ENCODE peak calls at places on chromosomes 3 and 15, in five cellular contexts. One of them, this sample, is unnamed.

GRCh38 chr3:54950391-54951003 is 22.6 kb upstream of the LRTM1 start:
- DNase-seq in right atrium auricular region: no peak
- DNase-seq in MM.1S: no peak
- DNase-seq in GM23338: no peak
- DNase-seq in psoas muscle: no peak
- DNase-seq in this sample: no peak

GRCh38 chr15:98282656-98283332 is 322.3 kb downstream of the ARRDC4 start:
- DNase-seq in right atrium auricular region: no peak
- DNase-seq in MM.1S: no peak
- DNase-seq in GM23338: no peak
- DNase-seq in psoas muscle: no peak
- DNase-seq in this sample: no peak

GRCh38 chr3:1007890-1008289 is 84.9 kb upstream of the CNTN6 start:
- DNase-seq in right atrium auricular region: no peak
- DNase-seq in MM.1S: no peak
- DNase-seq in GM23338: no peak
- DNase-seq in psoas muscle: no peak
- DNase-seq in this sample: no peak

GRCh38 chr3:184786271-184787010 is 25.5 kb upstream of the VPS8 start:
- DNase-seq in right atrium auricular region: peak; percentile 78
- DNase-seq in MM.1S: no peak
- DNase-seq in GM23338: no peak
- DNase-seq in psoas muscle: peak; percentile 55
- DNase-seq in this sample: no peak

GRCh38 chr3:146156060-146156459 is 4.9 kb downstream of the PLOD2 start:
- DNase-seq in right atrium auricular region: no peak
- DNase-seq in MM.1S: no peak
- DNase-seq in GM23338: no peak
- DNase-seq in psoas muscle: no peak
- DNase-seq in this sample: no peak

GRCh38 chr3:120926146-120926545 is 18.1 kb downstream of the STXBP5L start:
- DNase-seq in right atrium auricular region: no peak
- DNase-seq in MM.1S: no peak
- DNase-seq in GM23338: no peak
- DNase-seq in psoas muscle: no peak
- DNase-seq in this sample: no peak

GRCh38 chr3:42601898-42602581 is 1.6 kb downstream of the NKTR start:
- DNase-seq in right atrium auricular region: no peak
- DNase-seq in MM.1S: peak; percentile 18
- DNase-seq in GM23338: peak; percentile 60
- DNase-seq in psoas muscle: no peak
- DNase-seq in this sample: no peak

GRCh38 chr3:48855681-48856447 is 8.2 kb upstream of the PRKAR2A start:
- DNase-seq in right atrium auricular region: no peak
- DNase-seq in MM.1S: no peak
- DNase-seq in GM23338: no peak
- DNase-seq in psoas muscle: no peak
- DNase-seq in this sample: no peak

GRCh38 chr15:57914350-57915055 is 151.0 kb downstream of the ALDH1A2 start:
- DNase-seq in right atrium auricular region: no peak
- DNase-seq in MM.1S: no peak
- DNase-seq in GM23338: no peak
- DNase-seq in psoas muscle: no peak
- DNase-seq in this sample: no peak

GRCh38 chr3:54986294-54986693 is 58.4 kb upstream of the LRTM1 start:
- DNase-seq in right atrium auricular region: no peak
- DNase-seq in MM.1S: no peak
- DNase-seq in GM23338: no peak
- DNase-seq in psoas muscle: no peak
- DNase-seq in this sample: no peak

GRCh38 chr3:102141096-102141912 is 292.0 kb downstream of the NFKBIZ start:
- DNase-seq in right atrium auricular region: no peak
- DNase-seq in MM.1S: no peak
- DNase-seq in GM23338: no peak
- DNase-seq in psoas muscle: no peak
- DNase-seq in this sample: no peak

GRCh38 chr15:63405159-63405558 is 23.5 kb upstream of the CA12 start:
- DNase-seq in right atrium auricular region: peak; percentile 40
- DNase-seq in MM.1S: no peak
- DNase-seq in GM23338: no peak
- DNase-seq in psoas muscle: no peak
- DNase-seq in this sample: no peak

GRCh38 chr3:79380581-79380980 is 387.2 kb downstream of the ROBO1 start:
- DNase-seq in right atrium auricular region: no peak
- DNase-seq in MM.1S: no peak
- DNase-seq in GM23338: no peak
- DNase-seq in psoas muscle: no peak
- DNase-seq in this sample: no peak

GRCh38 chr3:25462495-25462894 is 34.4 kb downstream of the RARB start:
- DNase-seq in right atrium auricular region: no peak
- DNase-seq in MM.1S: peak; percentile 72
- DNase-seq in GM23338: no peak
- DNase-seq in psoas muscle: no peak
- DNase-seq in this sample: no peak

GRCh38 chr15:97893988-97894387 is 66.5 kb upstream of the ARRDC4 start:
- DNase-seq in right atrium auricular region: no peak
- DNase-seq in MM.1S: peak; percentile 48
- DNase-seq in GM23338: no peak
- DNase-seq in psoas muscle: no peak
- DNase-seq in this sample: no peak

GRCh38 chr15:77282333-77282732 is 137.6 kb downstream of the PEAK1 start:
- DNase-seq in right atrium auricular region: no peak
- DNase-seq in MM.1S: no peak
- DNase-seq in GM23338: peak; percentile 67
- DNase-seq in psoas muscle: no peak
- DNase-seq in this sample: no peak

GRCh38 chr3:166527325-166527724 is 690.1 kb upstream of the BCHE start:
- DNase-seq in right atrium auricular region: no peak
- DNase-seq in MM.1S: no peak
- DNase-seq in GM23338: no peak
- DNase-seq in psoas muscle: no peak
- DNase-seq in this sample: no peak

GRCh38 chr3:28859897-28860296 is 421.0 kb upstream of the RBMS3 start:
- DNase-seq in right atrium auricular region: no peak
- DNase-seq in MM.1S: no peak
- DNase-seq in GM23338: no peak
- DNase-seq in psoas muscle: no peak
- DNase-seq in this sample: no peak

GRCh38 chr3:185270262-185270955 is 16.6 kb upstream of the EHHADH start:
- DNase-seq in right atrium auricular region: no peak
- DNase-seq in MM.1S: peak; percentile 21
- DNase-seq in GM23338: peak; percentile 72
- DNase-seq in psoas muscle: no peak
- DNase-seq in this sample: no peak

GRCh38 chr3:13132281-13132680 is 59.1 kb upstream of the IQSEC1 start:
- DNase-seq in right atrium auricular region: no peak
- DNase-seq in MM.1S: no peak
- DNase-seq in GM23338: no peak
- DNase-seq in psoas muscle: no peak
- DNase-seq in this sample: no peak

GRCh38 chr3:173275740-173276139 is 121.8 kb upstream of the NLGN1 start:
- DNase-seq in right atrium auricular region: no peak
- DNase-seq in MM.1S: no peak
- DNase-seq in GM23338: peak; percentile 72
- DNase-seq in psoas muscle: no peak
- DNase-seq in this sample: no peak

GRCh38 chr15:29018406-29018805 is 132.6 kb downstream of the APBA2 start:
- DNase-seq in right atrium auricular region: no peak
- DNase-seq in MM.1S: no peak
- DNase-seq in GM23338: peak; percentile 75
- DNase-seq in psoas muscle: no peak
- DNase-seq in this sample: no peak

GRCh38 chr3:195746751-195747150 is 26.0 kb downstream of the MUC20 start:
- DNase-seq in right atrium auricular region: no peak
- DNase-seq in MM.1S: no peak
- DNase-seq in GM23338: no peak
- DNase-seq in psoas muscle: no peak
- DNase-seq in this sample: no peak

GRCh38 chr15:61335998-61336648 is 107.0 kb upstream of the RORA start:
- DNase-seq in right atrium auricular region: no peak
- DNase-seq in MM.1S: no peak
- DNase-seq in GM23338: no peak
- DNase-seq in psoas muscle: no peak
- DNase-seq in this sample: no peak

DNA sequence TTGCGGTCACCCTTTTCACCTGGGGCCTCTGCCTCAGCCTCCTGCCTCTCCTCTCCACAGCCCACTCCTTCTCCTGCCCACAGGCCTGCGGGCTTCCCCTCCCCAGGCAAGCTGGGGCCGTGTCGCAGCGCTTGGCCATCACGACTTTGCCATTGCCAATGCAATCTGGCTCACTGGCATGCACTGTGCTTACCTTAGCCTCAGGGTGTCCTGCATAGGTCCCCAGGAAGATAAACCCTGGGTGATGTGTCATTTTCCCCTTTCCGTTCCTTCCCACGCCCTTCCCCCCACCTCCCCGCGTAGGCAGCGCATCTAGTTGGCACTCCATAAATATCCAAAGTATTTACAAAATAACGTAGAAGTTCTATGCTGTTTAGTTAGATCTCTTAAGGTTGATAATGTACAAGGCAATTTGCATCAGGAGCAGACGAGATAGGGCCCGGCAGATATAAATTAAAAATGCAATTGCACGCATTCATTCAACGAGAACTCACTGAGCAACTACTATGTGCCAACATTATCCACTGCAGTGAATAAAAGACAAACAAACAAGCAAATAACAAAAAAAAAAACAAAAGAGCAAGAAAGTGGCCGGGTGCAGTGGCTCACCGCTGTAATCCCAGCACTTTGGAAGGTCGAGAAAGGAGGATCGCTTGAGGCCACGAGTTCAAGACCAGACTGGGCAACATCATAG is 973 bp upstream of the COPG1 start:
- DNase-seq in right atrium auricular region: no peak
- DNase-seq in MM.1S: no peak
- DNase-seq in GM23338: no peak
- DNase-seq in psoas muscle: no peak
- DNase-seq in this sample: no peak
- H3K27ac ChIP-seq in right atrium auricular region: peak overlapping the region; percentile 84
- H3K27ac ChIP-seq in MM.1S: peak overlapping the region; percentile 61
- H3K27ac ChIP-seq in GM23338: no peak overlapping the region
- H3K27ac ChIP-seq in psoas muscle: peak overlapping the region; percentile 87
- H3K27ac ChIP-seq in this sample: peak overlapping the region; percentile 84

GRCh38 chr3:134378818-134379217 is 4.6 kb upstream of the AMOTL2 start:
- DNase-seq in right atrium auricular region: peak; percentile 47
- DNase-seq in MM.1S: no peak
- DNase-seq in GM23338: no peak
- DNase-seq in psoas muscle: no peak
- DNase-seq in this sample: no peak

GRCh38 chr3:134384963-134385362 is 10.7 kb upstream of the AMOTL2 start:
- DNase-seq in right atrium auricular region: peak; percentile 36
- DNase-seq in MM.1S: no peak
- DNase-seq in GM23338: no peak
- DNase-seq in psoas muscle: no peak
- DNase-seq in this sample: no peak

GRCh38 chr3:134381048-134381447 is 6.8 kb upstream of the AMOTL2 start:
- DNase-seq in right atrium auricular region: no peak
- DNase-seq in MM.1S: no peak
- DNase-seq in GM23338: no peak
- DNase-seq in psoas muscle: no peak
- DNase-seq in this sample: no peak

GRCh38 chr3:134380249-134380648 is 6.0 kb upstream of the AMOTL2 start:
- DNase-seq in right atrium auricular region: no peak
- DNase-seq in MM.1S: no peak
- DNase-seq in GM23338: no peak
- DNase-seq in psoas muscle: no peak
- DNase-seq in this sample: no peak

GRCh38 chr3:134381836-134382442 is 7.7 kb upstream of the AMOTL2 start:
- DNase-seq in right atrium auricular region: peak; percentile 55
- DNase-seq in MM.1S: no peak
- DNase-seq in GM23338: peak; percentile 79
- DNase-seq in psoas muscle: no peak
- DNase-seq in this sample: no peak
- H3K36me3 ChIP-seq in right atrium auricular region: no peaks in the 10 kb centered on the region
- H3K36me3 ChIP-seq in MM.1S: no peaks in the 10 kb centered on the region
- H3K36me3 ChIP-seq in GM23338: no peaks in the 10 kb centered on the region
- H3K36me3 ChIP-seq in psoas muscle: no peaks in the 10 kb centered on the region
- H3K36me3 ChIP-seq in this sample: no peaks in the 10 kb centered on the region

DNA sequence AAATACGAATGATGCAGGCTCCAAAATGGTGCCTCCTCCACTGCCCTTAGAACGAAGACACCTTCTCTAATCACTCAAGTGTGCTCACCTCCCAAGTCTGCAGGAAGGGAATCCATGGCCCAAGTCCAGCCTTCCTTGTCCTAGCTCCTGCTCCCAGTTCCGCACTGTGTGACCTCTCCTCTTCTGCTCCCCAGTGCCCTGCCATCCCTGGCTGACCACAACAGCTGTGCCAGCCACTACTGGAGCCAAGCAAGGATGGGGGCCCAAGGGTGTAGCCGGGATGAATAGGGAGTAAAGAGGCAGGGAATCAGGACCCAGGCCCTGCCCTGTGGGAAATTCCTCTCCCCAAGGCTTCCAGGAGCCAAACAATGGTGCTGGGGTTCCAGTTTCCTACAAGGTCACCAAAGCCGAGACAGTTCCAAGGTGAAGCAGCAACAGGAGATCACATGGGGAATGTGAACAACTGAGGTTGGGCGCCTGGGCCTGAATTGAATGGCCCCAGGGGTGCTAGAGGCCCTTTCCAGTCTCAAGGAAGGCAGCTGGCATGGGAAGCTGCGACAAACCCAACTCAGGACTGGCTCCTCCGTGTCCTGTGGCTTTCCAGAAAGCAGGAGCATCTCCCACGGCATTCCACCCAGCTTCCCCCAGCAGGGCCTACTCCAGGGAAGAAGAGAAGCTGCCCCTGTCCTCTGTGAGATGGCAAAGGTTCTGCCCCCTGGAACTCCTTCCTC is 20.2 kb downstream of the SEMA7A start:
- DNase-seq in right atrium auricular region: no peak
- DNase-seq in MM.1S: no peak
- DNase-seq in GM23338: no peak
- DNase-seq in psoas muscle: no peak
- DNase-seq in this sample: no peak
- H3K4me3 ChIP-seq in right atrium auricular region: no peak overlapping the region
- H3K4me3 ChIP-seq in MM.1S: no peak overlapping the region
- H3K4me3 ChIP-seq in GM23338: no peak overlapping the region
- H3K4me3 ChIP-seq in psoas muscle: no peak overlapping the region
- H3K4me3 ChIP-seq in this sample: no peak overlapping the region

GRCh38 chr3:128734523-128735189 is 8.7 kb downstream of the RAB7A start:
- DNase-seq in right atrium auricular region: no peak
- DNase-seq in MM.1S: no peak
- DNase-seq in GM23338: no peak
- DNase-seq in psoas muscle: no peak
- DNase-seq in this sample: no peak

GRCh38 chr3:128735287-128735686 is 9.3 kb downstream of the RAB7A start:
- DNase-seq in right atrium auricular region: no peak
- DNase-seq in MM.1S: no peak
- DNase-seq in GM23338: no peak
- DNase-seq in psoas muscle: no peak
- DNase-seq in this sample: no peak

GRCh38 chr3:128735884-128736283 is 9.9 kb downstream of the RAB7A start:
- DNase-seq in right atrium auricular region: no peak
- DNase-seq in MM.1S: no peak
- DNase-seq in GM23338: no peak
- DNase-seq in psoas muscle: no peak
- DNase-seq in this sample: no peak

DNA sequence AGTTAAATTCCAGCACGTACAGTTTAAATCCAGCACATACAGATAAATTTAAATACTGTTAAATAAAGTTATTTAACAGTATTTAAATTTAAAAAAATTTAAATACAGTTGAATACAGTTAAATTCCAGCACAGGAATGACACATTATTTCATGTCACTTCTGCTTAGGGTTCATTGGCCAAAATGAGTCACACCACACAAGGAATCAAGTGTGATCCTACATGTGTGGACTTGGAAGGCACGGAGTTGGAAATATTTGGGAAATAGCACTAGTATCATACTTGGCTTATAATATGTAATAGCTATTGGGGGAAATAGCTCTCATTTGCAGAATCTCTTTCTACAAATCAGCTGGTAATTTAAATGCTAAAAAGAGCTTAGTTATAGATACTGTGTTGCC is 10.6 kb downstream of the RAB7A start:
- DNase-seq in right atrium auricular region: no peak
- DNase-seq in MM.1S: no peak
- DNase-seq in GM23338: no peak
- DNase-seq in psoas muscle: no peak
- DNase-seq in this sample: no peak
- H3K27ac ChIP-seq in right atrium auricular region: no peak overlapping the region
- H3K27ac ChIP-seq in MM.1S: no peak overlapping the region
- H3K27ac ChIP-seq in GM23338: no peak overlapping the region
- H3K27ac ChIP-seq in psoas muscle: no peak overlapping the region
- H3K27ac ChIP-seq in this sample: no peak overlapping the region

This sample was measured in esophagus muscularis mucosa.